ENCODE peak calls at places on chromosomes 16 and 17, in nine cellular contexts. One of them, this sample, is unnamed.
A peak's percentile ranks its signal among the peaks of the same experiment; 100 is the strongest.

GRCh38 chr17:72812823-72813222 is 279.7 kb downstream of the SLC39A11 start:
- DNase-seq in fibroblast of lung: peak; percentile 66
- DNase-seq in activated CD4-positive, alpha-beta T cell treated with anti-CD3 and anti-CD28 coated beads, Interleukin-2, amount 50 U/mL, for 1 hour: no peak
- DNase-seq in DMS153: no peak
- DNase-seq in KG1: no peak
- DNase-seq in T-helper 2 cell: no peak
- DNase-seq in effector CD4-positive, alpha-beta T cell: no peak
- DNase-seq in EL: peak; percentile 77
- DNase-seq in PC-3: peak; percentile 84
- DNase-seq in this sample: no peak

GRCh38 chr16:61897657-61898056 is 138.6 kb downstream of the CDH8 start:
- DNase-seq in effector CD4-positive, alpha-beta T cell: no peak
- DNase-seq in PC-3: no peak
- DNase-seq in activated CD4-positive, alpha-beta T cell treated with anti-CD3 and anti-CD28 coated beads, Interleukin-2, amount 50 U/mL, for 1 hour: no peak
- DNase-seq in KG1: no peak
- DNase-seq in EL: no peak
- DNase-seq in fibroblast of lung: no peak
- DNase-seq in T-helper 2 cell: no peak
- DNase-seq in DMS153: no peak
- DNase-seq in this sample: no peak

GRCh38 chr16:13919330-13919682 is 648 bp upstream of the ERCC4 start:
- DNase-seq in T-helper 2 cell: no peak
- DNase-seq in activated CD4-positive, alpha-beta T cell treated with anti-CD3 and anti-CD28 coated beads, Interleukin-2, amount 50 U/mL, for 1 hour: peak; percentile 3
- DNase-seq in DMS153: no peak
- DNase-seq in effector CD4-positive, alpha-beta T cell: no peak
- DNase-seq in KG1: no peak
- DNase-seq in fibroblast of lung: peak; percentile 70
- DNase-seq in PC-3: peak; percentile 50
- DNase-seq in EL: no peak
- DNase-seq in this sample: peak; percentile 83

GRCh38 chr16:19119564-19119963 is 5.8 kb downstream of the ITPRIPL2 start:
- DNase-seq in EL: peak; percentile 70
- DNase-seq in fibroblast of lung: peak; percentile 79
- DNase-seq in effector CD4-positive, alpha-beta T cell: no peak
- DNase-seq in KG1: no peak
- DNase-seq in PC-3: peak; percentile 81
- DNase-seq in DMS153: no peak
- DNase-seq in activated CD4-positive, alpha-beta T cell treated with anti-CD3 and anti-CD28 coated beads, Interleukin-2, amount 50 U/mL, for 1 hour: no peak
- DNase-seq in T-helper 2 cell: no peak
- DNase-seq in this sample: no peak

GRCh38 chr17:80457236-80457856 is 19.1 kb downstream of the NPTX1 start:
- DNase-seq in activated CD4-positive, alpha-beta T cell treated with anti-CD3 and anti-CD28 coated beads, Interleukin-2, amount 50 U/mL, for 1 hour: no peak
- DNase-seq in T-helper 2 cell: no peak
- DNase-seq in EL: no peak
- DNase-seq in PC-3: peak; percentile 39
- DNase-seq in effector CD4-positive, alpha-beta T cell: no peak
- DNase-seq in DMS153: no peak
- DNase-seq in KG1: peak; percentile 43
- DNase-seq in fibroblast of lung: no peak
- DNase-seq in this sample: peak; percentile 59

GRCh38 chr17:50533720-50534148 is 1.2 kb downstream of the EPN3 start:
- DNase-seq in KG1: no peak
- DNase-seq in PC-3: peak; percentile 63
- DNase-seq in EL: peak; percentile 37
- DNase-seq in fibroblast of lung: peak; percentile 53
- DNase-seq in activated CD4-positive, alpha-beta T cell treated with anti-CD3 and anti-CD28 coated beads, Interleukin-2, amount 50 U/mL, for 1 hour: no peak
- DNase-seq in effector CD4-positive, alpha-beta T cell: no peak
- DNase-seq in T-helper 2 cell: no peak
- DNase-seq in DMS153: peak; percentile 26
- DNase-seq in this sample: no peak

GRCh38 chr17:35048685-35049379 is 14.7 kb downstream of the RFFL start:
- DNase-seq in effector CD4-positive, alpha-beta T cell: no peak
- DNase-seq in T-helper 2 cell: no peak
- DNase-seq in activated CD4-positive, alpha-beta T cell treated with anti-CD3 and anti-CD28 coated beads, Interleukin-2, amount 50 U/mL, for 1 hour: no peak
- DNase-seq in KG1: no peak
- DNase-seq in PC-3: no peak
- DNase-seq in EL: no peak
- DNase-seq in DMS153: no peak
- DNase-seq in fibroblast of lung: no peak
- DNase-seq in this sample: no peak

GRCh38 chr17:75088902-75089417 is 1.2 kb downstream of the SLC16A5 start:
- DNase-seq in effector CD4-positive, alpha-beta T cell: no peak
- DNase-seq in DMS153: no peak
- DNase-seq in EL: peak; percentile 63
- DNase-seq in KG1: no peak
- DNase-seq in PC-3: peak; percentile 65
- DNase-seq in activated CD4-positive, alpha-beta T cell treated with anti-CD3 and anti-CD28 coated beads, Interleukin-2, amount 50 U/mL, for 1 hour: no peak
- DNase-seq in T-helper 2 cell: no peak
- DNase-seq in fibroblast of lung: no peak
- DNase-seq in this sample: peak; percentile 51

GRCh38 chr17:81582341-81582740 is 30.2 kb upstream of the FAAP100 start:
- DNase-seq in fibroblast of lung: no peak
- DNase-seq in T-helper 2 cell: no peak
- DNase-seq in EL: peak; percentile 70
- DNase-seq in KG1: no peak
- DNase-seq in PC-3: peak; percentile 10
- DNase-seq in activated CD4-positive, alpha-beta T cell treated with anti-CD3 and anti-CD28 coated beads, Interleukin-2, amount 50 U/mL, for 1 hour: no peak
- DNase-seq in effector CD4-positive, alpha-beta T cell: no peak
- DNase-seq in DMS153: no peak
- DNase-seq in this sample: no peak

GRCh38 chr16:21997693-21998480 is 3.0 kb downstream of the PDZD9 start:
- DNase-seq in T-helper 2 cell: no peak
- DNase-seq in fibroblast of lung: no peak
- DNase-seq in PC-3: no peak
- DNase-seq in activated CD4-positive, alpha-beta T cell treated with anti-CD3 and anti-CD28 coated beads, Interleukin-2, amount 50 U/mL, for 1 hour: no peak
- DNase-seq in effector CD4-positive, alpha-beta T cell: no peak
- DNase-seq in DMS153: no peak
- DNase-seq in KG1: no peak
- DNase-seq in EL: no peak
- DNase-seq in this sample: no peak

GRCh38 chr17:47714773-47715396 is 18.2 kb upstream of the TBX21 start:
- DNase-seq in effector CD4-positive, alpha-beta T cell: no peak
- DNase-seq in DMS153: no peak
- DNase-seq in PC-3: no peak
- DNase-seq in KG1: no peak
- DNase-seq in activated CD4-positive, alpha-beta T cell treated with anti-CD3 and anti-CD28 coated beads, Interleukin-2, amount 50 U/mL, for 1 hour: no peak
- DNase-seq in fibroblast of lung: no peak
- DNase-seq in EL: no peak
- DNase-seq in T-helper 2 cell: no peak
- DNase-seq in this sample: no peak

GRCh38 chr16:84810518-84811273 is 9.1 kb upstream of the CRISPLD2 start:
- DNase-seq in PC-3: no peak
- DNase-seq in effector CD4-positive, alpha-beta T cell: no peak
- DNase-seq in fibroblast of lung: peak; percentile 77
- DNase-seq in DMS153: no peak
- DNase-seq in KG1: peak; percentile 61
- DNase-seq in EL: no peak
- DNase-seq in activated CD4-positive, alpha-beta T cell treated with anti-CD3 and anti-CD28 coated beads, Interleukin-2, amount 50 U/mL, for 1 hour: no peak
- DNase-seq in T-helper 2 cell: no peak
- DNase-seq in this sample: no peak

GRCh38 chr16:28205117-28205899 is 6.5 kb downstream of the XPO6 start:
- DNase-seq in fibroblast of lung: no peak
- DNase-seq in EL: no peak
- DNase-seq in activated CD4-positive, alpha-beta T cell treated with anti-CD3 and anti-CD28 coated beads, Interleukin-2, amount 50 U/mL, for 1 hour: no peak
- DNase-seq in DMS153: no peak
- DNase-seq in effector CD4-positive, alpha-beta T cell: no peak
- DNase-seq in PC-3: no peak
- DNase-seq in T-helper 2 cell: no peak
- DNase-seq in KG1: no peak
- DNase-seq in this sample: no peak

GRCh38 chr16:48499822-48500440 is 110.0 kb downstream of the N4BP1 start:
- DNase-seq in activated CD4-positive, alpha-beta T cell treated with anti-CD3 and anti-CD28 coated beads, Interleukin-2, amount 50 U/mL, for 1 hour: no peak
- DNase-seq in DMS153: peak; percentile 7
- DNase-seq in PC-3: peak; percentile 52
- DNase-seq in KG1: no peak
- DNase-seq in T-helper 2 cell: no peak
- DNase-seq in fibroblast of lung: peak; percentile 98
- DNase-seq in effector CD4-positive, alpha-beta T cell: no peak
- DNase-seq in EL: peak; percentile 65
- DNase-seq in this sample: no peak

GRCh38 chr17:4891405-4892062 is 7.8 kb upstream of the C17orf107 start:
- DNase-seq in EL: no peak
- DNase-seq in KG1: no peak
- DNase-seq in effector CD4-positive, alpha-beta T cell: no peak
- DNase-seq in fibroblast of lung: no peak
- DNase-seq in T-helper 2 cell: no peak
- DNase-seq in activated CD4-positive, alpha-beta T cell treated with anti-CD3 and anti-CD28 coated beads, Interleukin-2, amount 50 U/mL, for 1 hour: no peak
- DNase-seq in DMS153: no peak
- DNase-seq in PC-3: no peak
- DNase-seq in this sample: no peak

GRCh38 chr16:56988948-56989945 is at the start of gene NLRC5:
- DNase-seq in T-helper 2 cell: peak; percentile 86
- DNase-seq in fibroblast of lung: peak; percentile 84
- DNase-seq in PC-3: peak; percentile 63
- DNase-seq in activated CD4-positive, alpha-beta T cell treated with anti-CD3 and anti-CD28 coated beads, Interleukin-2, amount 50 U/mL, for 1 hour: peak; percentile 88
- DNase-seq in effector CD4-positive, alpha-beta T cell: peak; percentile 87
- DNase-seq in KG1: peak; percentile 35
- DNase-seq in DMS153: peak; percentile 51
- DNase-seq in EL: peak; percentile 88
- DNase-seq in this sample: peak; percentile 75

GRCh38 chr16:84247844-84248243 is 8.0 kb upstream of the KCNG4 start:
- DNase-seq in fibroblast of lung: no peak
- DNase-seq in PC-3: peak; percentile 79
- DNase-seq in activated CD4-positive, alpha-beta T cell treated with anti-CD3 and anti-CD28 coated beads, Interleukin-2, amount 50 U/mL, for 1 hour: no peak
- DNase-seq in T-helper 2 cell: no peak
- DNase-seq in DMS153: no peak
- DNase-seq in effector CD4-positive, alpha-beta T cell: no peak
- DNase-seq in EL: peak; percentile 80
- DNase-seq in KG1: no peak
- DNase-seq in this sample: peak; percentile 9

GRCh38 chr17:50425682-50426471 is at the start of gene ACSF2:
- DNase-seq in T-helper 2 cell: peak; percentile 69
- DNase-seq in DMS153: no peak
- DNase-seq in KG1: peak; percentile 16
- DNase-seq in effector CD4-positive, alpha-beta T cell: peak; percentile 61
- DNase-seq in EL: peak; percentile 71
- DNase-seq in PC-3: peak; percentile 76
- DNase-seq in fibroblast of lung: peak; percentile 71
- DNase-seq in activated CD4-positive, alpha-beta T cell treated with anti-CD3 and anti-CD28 coated beads, Interleukin-2, amount 50 U/mL, for 1 hour: peak; percentile 63
- DNase-seq in this sample: peak; percentile 27

GRCh38 chr17:596287-596686 is 118.4 kb downstream of the VPS53 start:
- DNase-seq in T-helper 2 cell: no peak
- DNase-seq in fibroblast of lung: no peak
- DNase-seq in activated CD4-positive, alpha-beta T cell treated with anti-CD3 and anti-CD28 coated beads, Interleukin-2, amount 50 U/mL, for 1 hour: no peak
- DNase-seq in EL: peak; percentile 42
- DNase-seq in effector CD4-positive, alpha-beta T cell: no peak
- DNase-seq in PC-3: no peak
- DNase-seq in KG1: no peak
- DNase-seq in DMS153: no peak
- DNase-seq in this sample: peak; percentile 39

GRCh38 chr16:10828851-10829331 is 10.3 kb upstream of the TVP23A start:
- DNase-seq in T-helper 2 cell: no peak
- DNase-seq in effector CD4-positive, alpha-beta T cell: no peak
- DNase-seq in EL: peak; percentile 65
- DNase-seq in PC-3: peak; percentile 62
- DNase-seq in DMS153: peak; percentile 49
- DNase-seq in activated CD4-positive, alpha-beta T cell treated with anti-CD3 and anti-CD28 coated beads, Interleukin-2, amount 50 U/mL, for 1 hour: no peak
- DNase-seq in KG1: no peak
- DNase-seq in fibroblast of lung: peak; percentile 86
- DNase-seq in this sample: no peak

GRCh38 chr17:29586676-29587469 is 2.6 kb downstream of the GIT1 start:
- DNase-seq in fibroblast of lung: no peak
- DNase-seq in activated CD4-positive, alpha-beta T cell treated with anti-CD3 and anti-CD28 coated beads, Interleukin-2, amount 50 U/mL, for 1 hour: no peak
- DNase-seq in PC-3: no peak
- DNase-seq in DMS153: no peak
- DNase-seq in effector CD4-positive, alpha-beta T cell: no peak
- DNase-seq in KG1: no peak
- DNase-seq in EL: no peak
- DNase-seq in T-helper 2 cell: no peak
- DNase-seq in this sample: no peak

GRCh38 chr17:9768381-9768934 is 22.9 kb downstream of the DHRS7C start:
- DNase-seq in fibroblast of lung: peak; percentile 39
- DNase-seq in EL: peak; percentile 31
- DNase-seq in PC-3: peak; percentile 56
- DNase-seq in activated CD4-positive, alpha-beta T cell treated with anti-CD3 and anti-CD28 coated beads, Interleukin-2, amount 50 U/mL, for 1 hour: no peak
- DNase-seq in T-helper 2 cell: no peak
- DNase-seq in KG1: no peak
- DNase-seq in DMS153: no peak
- DNase-seq in effector CD4-positive, alpha-beta T cell: no peak
- DNase-seq in this sample: peak; percentile 63

GRCh38 chr17:46853896-46854444 is 2.6 kb downstream of the WNT9B start:
- DNase-seq in EL: peak; percentile 42
- DNase-seq in effector CD4-positive, alpha-beta T cell: no peak
- DNase-seq in activated CD4-positive, alpha-beta T cell treated with anti-CD3 and anti-CD28 coated beads, Interleukin-2, amount 50 U/mL, for 1 hour: no peak
- DNase-seq in KG1: no peak
- DNase-seq in DMS153: no peak
- DNase-seq in fibroblast of lung: no peak
- DNase-seq in T-helper 2 cell: no peak
- DNase-seq in PC-3: peak; percentile 32
- DNase-seq in this sample: no peak

GRCh38 chr16:28283173-28283572 is 9.2 kb upstream of the SBK1 start:
- DNase-seq in DMS153: no peak
- DNase-seq in activated CD4-positive, alpha-beta T cell treated with anti-CD3 and anti-CD28 coated beads, Interleukin-2, amount 50 U/mL, for 1 hour: no peak
- DNase-seq in T-helper 2 cell: no peak
- DNase-seq in effector CD4-positive, alpha-beta T cell: no peak
- DNase-seq in fibroblast of lung: no peak
- DNase-seq in EL: no peak
- DNase-seq in KG1: no peak
- DNase-seq in PC-3: no peak
- DNase-seq in this sample: no peak

GRCh38 chr17:31580331-31581021 is 189.0 kb downstream of the RAB11FIP4 start:
- DNase-seq in KG1: no peak
- DNase-seq in T-helper 2 cell: no peak
- DNase-seq in effector CD4-positive, alpha-beta T cell: no peak
- DNase-seq in DMS153: no peak
- DNase-seq in fibroblast of lung: peak; percentile 86
- DNase-seq in EL: peak; percentile 93
- DNase-seq in PC-3: peak; percentile 69
- DNase-seq in activated CD4-positive, alpha-beta T cell treated with anti-CD3 and anti-CD28 coated beads, Interleukin-2, amount 50 U/mL, for 1 hour: no peak
- DNase-seq in this sample: peak; percentile 47

GRCh38 chr16:69481901-69482341 is 57.5 kb downstream of the CYB5B start:
- DNase-seq in EL: peak; percentile 42
- DNase-seq in activated CD4-positive, alpha-beta T cell treated with anti-CD3 and anti-CD28 coated beads, Interleukin-2, amount 50 U/mL, for 1 hour: no peak
- DNase-seq in fibroblast of lung: peak; percentile 88
- DNase-seq in T-helper 2 cell: no peak
- DNase-seq in effector CD4-positive, alpha-beta T cell: no peak
- DNase-seq in KG1: no peak
- DNase-seq in PC-3: no peak
- DNase-seq in DMS153: peak; percentile 84
- DNase-seq in this sample: no peak

GRCh38 chr17:75844530-75845057 is 390 bp upstream of the UNC13D start:
- DNase-seq in DMS153: no peak
- DNase-seq in KG1: no peak
- DNase-seq in effector CD4-positive, alpha-beta T cell: no peak
- DNase-seq in activated CD4-positive, alpha-beta T cell treated with anti-CD3 and anti-CD28 coated beads, Interleukin-2, amount 50 U/mL, for 1 hour: no peak
- DNase-seq in PC-3: peak; percentile 99
- DNase-seq in fibroblast of lung: no peak
- DNase-seq in EL: no peak
- DNase-seq in T-helper 2 cell: no peak
- DNase-seq in this sample: peak; percentile 91

GRCh38 chr17:16491703-16492612 is at the start of gene LRRC75A:
- DNase-seq in PC-3: peak; percentile 45
- DNase-seq in effector CD4-positive, alpha-beta T cell: peak; percentile 26
- DNase-seq in T-helper 2 cell: peak; percentile 46
- DNase-seq in fibroblast of lung: peak; percentile 20
- DNase-seq in KG1: no peak
- DNase-seq in DMS153: no peak
- DNase-seq in EL: peak; percentile 53
- DNase-seq in activated CD4-positive, alpha-beta T cell treated with anti-CD3 and anti-CD28 coated beads, Interleukin-2, amount 50 U/mL, for 1 hour: peak; percentile 48
- DNase-seq in this sample: peak; percentile 56

GRCh38 chr16:67163903-67164558 is 514 bp upstream of the HSF4 start:
- DNase-seq in activated CD4-positive, alpha-beta T cell treated with anti-CD3 and anti-CD28 coated beads, Interleukin-2, amount 50 U/mL, for 1 hour: no peak
- DNase-seq in fibroblast of lung: peak; percentile 57
- DNase-seq in PC-3: no peak
- DNase-seq in EL: no peak
- DNase-seq in KG1: no peak
- DNase-seq in DMS153: peak; percentile 14
- DNase-seq in effector CD4-positive, alpha-beta T cell: no peak
- DNase-seq in T-helper 2 cell: no peak
- DNase-seq in this sample: no peak

GRCh38 chr16:85387171-85387507 is 226.0 kb upstream of the GSE1 start:
- DNase-seq in EL: no peak
- DNase-seq in PC-3: no peak
- DNase-seq in effector CD4-positive, alpha-beta T cell: no peak
- DNase-seq in activated CD4-positive, alpha-beta T cell treated with anti-CD3 and anti-CD28 coated beads, Interleukin-2, amount 50 U/mL, for 1 hour: no peak
- DNase-seq in DMS153: no peak
- DNase-seq in fibroblast of lung: no peak
- DNase-seq in T-helper 2 cell: no peak
- DNase-seq in KG1: no peak
- DNase-seq in this sample: no peak

GRCh38 chr16:29710227-29711219 is 31.5 kb downstream of the QPRT start:
- DNase-seq in T-helper 2 cell: no peak
- DNase-seq in fibroblast of lung: peak; percentile 75
- DNase-seq in PC-3: peak; percentile 68
- DNase-seq in DMS153: peak; percentile 6
- DNase-seq in effector CD4-positive, alpha-beta T cell: peak; percentile 35
- DNase-seq in KG1: no peak
- DNase-seq in activated CD4-positive, alpha-beta T cell treated with anti-CD3 and anti-CD28 coated beads, Interleukin-2, amount 50 U/mL, for 1 hour: no peak
- DNase-seq in EL: peak; percentile 73
- DNase-seq in this sample: peak; percentile 72